ENCODE peak calls at places on chromosome 13, in nine cellular contexts. One of them, this sample, is unnamed.

GRCh38 chr13:33519561-33520479 is 234.3 kb upstream of the STARD13 start:
- DNase-seq in hepatocyte: no peak
- DNase-seq in WERI-Rb-1: no peak
- DNase-seq in activated gamma-delta T cell treated with anti-CD3 and anti-CD28 coated beads, Interleukin-2, amount 50 U/mL, for 16 hours: no peak
- DNase-seq in occipital lobe: no peak
- DNase-seq in tibial artery: no peak
- DNase-seq in neuronal stem cell: no peak
- DNase-seq in stimulated activated CD8-positive, alpha-beta memory T cell treated with anti-CD3 and anti-CD28 coated beads, Interleukin-15, amount 100 ng/mL, for 1 hour: no peak
- DNase-seq in IMR-90: peak; percentile 94
- DNase-seq in this sample: no peak

GRCh38 chr13:102983496-102983895 is 82.7 kb downstream of the SLC10A2 start:
- DNase-seq in activated gamma-delta T cell treated with anti-CD3 and anti-CD28 coated beads, Interleukin-2, amount 50 U/mL, for 16 hours: no peak
- DNase-seq in IMR-90: no peak
- DNase-seq in occipital lobe: no peak
- DNase-seq in hepatocyte: no peak
- DNase-seq in tibial artery: no peak
- DNase-seq in stimulated activated CD8-positive, alpha-beta memory T cell treated with anti-CD3 and anti-CD28 coated beads, Interleukin-15, amount 100 ng/mL, for 1 hour: no peak
- DNase-seq in WERI-Rb-1: no peak
- DNase-seq in neuronal stem cell: no peak
- DNase-seq in this sample: no peak

GRCh38 chr13:114130708-114131580 is 1.5 kb downstream of the RASA3 start:
- DNase-seq in neuronal stem cell: no peak
- DNase-seq in stimulated activated CD8-positive, alpha-beta memory T cell treated with anti-CD3 and anti-CD28 coated beads, Interleukin-15, amount 100 ng/mL, for 1 hour: no peak
- DNase-seq in WERI-Rb-1: no peak
- DNase-seq in hepatocyte: peak; percentile 57
- DNase-seq in occipital lobe: peak; percentile 66
- DNase-seq in IMR-90: peak; percentile 91
- DNase-seq in activated gamma-delta T cell treated with anti-CD3 and anti-CD28 coated beads, Interleukin-2, amount 50 U/mL, for 16 hours: no peak
- DNase-seq in tibial artery: peak; percentile 65
- DNase-seq in this sample: peak; percentile 94

GRCh38 chr13:29852464-29853054 is 2.1 kb upstream of the UBL3 start:
- DNase-seq in WERI-Rb-1: no peak
- DNase-seq in IMR-90: peak; percentile 30
- DNase-seq in occipital lobe: no peak
- DNase-seq in tibial artery: no peak
- DNase-seq in hepatocyte: no peak
- DNase-seq in activated gamma-delta T cell treated with anti-CD3 and anti-CD28 coated beads, Interleukin-2, amount 50 U/mL, for 16 hours: no peak
- DNase-seq in neuronal stem cell: no peak
- DNase-seq in stimulated activated CD8-positive, alpha-beta memory T cell treated with anti-CD3 and anti-CD28 coated beads, Interleukin-15, amount 100 ng/mL, for 1 hour: no peak
- DNase-seq in this sample: no peak

GRCh38 chr13:40599722-40600121 is 66.7 kb downstream of the FOXO1 start:
- DNase-seq in activated gamma-delta T cell treated with anti-CD3 and anti-CD28 coated beads, Interleukin-2, amount 50 U/mL, for 16 hours: no peak
- DNase-seq in hepatocyte: no peak
- DNase-seq in IMR-90: no peak
- DNase-seq in stimulated activated CD8-positive, alpha-beta memory T cell treated with anti-CD3 and anti-CD28 coated beads, Interleukin-15, amount 100 ng/mL, for 1 hour: no peak
- DNase-seq in tibial artery: no peak
- DNase-seq in occipital lobe: no peak
- DNase-seq in WERI-Rb-1: no peak
- DNase-seq in neuronal stem cell: no peak
- DNase-seq in this sample: no peak

GRCh38 chr13:101155920-101156319 is 260.4 kb downstream of the NALCN start:
- DNase-seq in occipital lobe: no peak
- DNase-seq in IMR-90: no peak
- DNase-seq in tibial artery: no peak
- DNase-seq in stimulated activated CD8-positive, alpha-beta memory T cell treated with anti-CD3 and anti-CD28 coated beads, Interleukin-15, amount 100 ng/mL, for 1 hour: no peak
- DNase-seq in neuronal stem cell: no peak
- DNase-seq in WERI-Rb-1: no peak
- DNase-seq in hepatocyte: no peak
- DNase-seq in activated gamma-delta T cell treated with anti-CD3 and anti-CD28 coated beads, Interleukin-2, amount 50 U/mL, for 16 hours: no peak
- DNase-seq in this sample: no peak

GRCh38 chr13:50161052-50161451 is 145.8 kb downstream of the KCNRG start:
- DNase-seq in hepatocyte: no peak
- DNase-seq in stimulated activated CD8-positive, alpha-beta memory T cell treated with anti-CD3 and anti-CD28 coated beads, Interleukin-15, amount 100 ng/mL, for 1 hour: no peak
- DNase-seq in neuronal stem cell: no peak
- DNase-seq in IMR-90: peak; percentile 56
- DNase-seq in tibial artery: no peak
- DNase-seq in activated gamma-delta T cell treated with anti-CD3 and anti-CD28 coated beads, Interleukin-2, amount 50 U/mL, for 16 hours: no peak
- DNase-seq in occipital lobe: no peak
- DNase-seq in WERI-Rb-1: no peak
- DNase-seq in this sample: no peak

GRCh38 chr13:70253411-70253810 is 145.2 kb upstream of the KLHL1 start:
- DNase-seq in tibial artery: no peak
- DNase-seq in occipital lobe: no peak
- DNase-seq in WERI-Rb-1: no peak
- DNase-seq in activated gamma-delta T cell treated with anti-CD3 and anti-CD28 coated beads, Interleukin-2, amount 50 U/mL, for 16 hours: no peak
- DNase-seq in neuronal stem cell: no peak
- DNase-seq in stimulated activated CD8-positive, alpha-beta memory T cell treated with anti-CD3 and anti-CD28 coated beads, Interleukin-15, amount 100 ng/mL, for 1 hour: no peak
- DNase-seq in hepatocyte: no peak
- DNase-seq in IMR-90: no peak
- DNase-seq in this sample: no peak

GRCh38 chr13:68056816-68057710 is 826.9 kb upstream of the PCDH9 start:
- DNase-seq in stimulated activated CD8-positive, alpha-beta memory T cell treated with anti-CD3 and anti-CD28 coated beads, Interleukin-15, amount 100 ng/mL, for 1 hour: no peak
- DNase-seq in hepatocyte: peak; percentile 20
- DNase-seq in IMR-90: peak; percentile 1
- DNase-seq in occipital lobe: no peak
- DNase-seq in neuronal stem cell: no peak
- DNase-seq in activated gamma-delta T cell treated with anti-CD3 and anti-CD28 coated beads, Interleukin-2, amount 50 U/mL, for 16 hours: no peak
- DNase-seq in tibial artery: no peak
- DNase-seq in WERI-Rb-1: no peak
- DNase-seq in this sample: no peak

GRCh38 chr13:114062341-114062740 is 70.1 kb downstream of the RASA3 start:
- DNase-seq in activated gamma-delta T cell treated with anti-CD3 and anti-CD28 coated beads, Interleukin-2, amount 50 U/mL, for 16 hours: no peak
- DNase-seq in IMR-90: no peak
- DNase-seq in neuronal stem cell: no peak
- DNase-seq in WERI-Rb-1: no peak
- DNase-seq in tibial artery: no peak
- DNase-seq in stimulated activated CD8-positive, alpha-beta memory T cell treated with anti-CD3 and anti-CD28 coated beads, Interleukin-15, amount 100 ng/mL, for 1 hour: no peak
- DNase-seq in hepatocyte: no peak
- DNase-seq in occipital lobe: no peak
- DNase-seq in this sample: no peak

GRCh38 chr13:33249066-33249465 is 36.5 kb downstream of the STARD13 start:
- DNase-seq in hepatocyte: no peak
- DNase-seq in WERI-Rb-1: no peak
- DNase-seq in tibial artery: no peak
- DNase-seq in activated gamma-delta T cell treated with anti-CD3 and anti-CD28 coated beads, Interleukin-2, amount 50 U/mL, for 16 hours: no peak
- DNase-seq in neuronal stem cell: no peak
- DNase-seq in occipital lobe: no peak
- DNase-seq in stimulated activated CD8-positive, alpha-beta memory T cell treated with anti-CD3 and anti-CD28 coated beads, Interleukin-15, amount 100 ng/mL, for 1 hour: no peak
- DNase-seq in IMR-90: peak; percentile 81
- DNase-seq in this sample: no peak

GRCh38 chr13:99892189-99892588 is 79.4 kb downstream of the ZIC5 start:
- DNase-seq in neuronal stem cell: peak; percentile 43
- DNase-seq in WERI-Rb-1: no peak
- DNase-seq in stimulated activated CD8-positive, alpha-beta memory T cell treated with anti-CD3 and anti-CD28 coated beads, Interleukin-15, amount 100 ng/mL, for 1 hour: no peak
- DNase-seq in occipital lobe: no peak
- DNase-seq in activated gamma-delta T cell treated with anti-CD3 and anti-CD28 coated beads, Interleukin-2, amount 50 U/mL, for 16 hours: no peak
- DNase-seq in tibial artery: no peak
- DNase-seq in hepatocyte: no peak
- DNase-seq in IMR-90: no peak
- DNase-seq in this sample: no peak

GRCh38 chr13:34114581-34114980 is 296.6 kb downstream of the RFC3 start:
- DNase-seq in tibial artery: no peak
- DNase-seq in hepatocyte: no peak
- DNase-seq in occipital lobe: no peak
- DNase-seq in IMR-90: no peak
- DNase-seq in activated gamma-delta T cell treated with anti-CD3 and anti-CD28 coated beads, Interleukin-2, amount 50 U/mL, for 16 hours: no peak
- DNase-seq in neuronal stem cell: no peak
- DNase-seq in WERI-Rb-1: no peak
- DNase-seq in stimulated activated CD8-positive, alpha-beta memory T cell treated with anti-CD3 and anti-CD28 coated beads, Interleukin-15, amount 100 ng/mL, for 1 hour: no peak
- DNase-seq in this sample: no peak

GRCh38 chr13:32657309-32657708 is 71.1 kb downstream of the PDS5B start:
- DNase-seq in tibial artery: no peak
- DNase-seq in activated gamma-delta T cell treated with anti-CD3 and anti-CD28 coated beads, Interleukin-2, amount 50 U/mL, for 16 hours: no peak
- DNase-seq in IMR-90: no peak
- DNase-seq in stimulated activated CD8-positive, alpha-beta memory T cell treated with anti-CD3 and anti-CD28 coated beads, Interleukin-15, amount 100 ng/mL, for 1 hour: no peak
- DNase-seq in neuronal stem cell: no peak
- DNase-seq in hepatocyte: no peak
- DNase-seq in WERI-Rb-1: no peak
- DNase-seq in occipital lobe: no peak
- DNase-seq in this sample: no peak

GRCh38 chr13:104006625-104007061 is 940.4 kb upstream of the SLC10A2 start:
- DNase-seq in occipital lobe: no peak
- DNase-seq in neuronal stem cell: no peak
- DNase-seq in stimulated activated CD8-positive, alpha-beta memory T cell treated with anti-CD3 and anti-CD28 coated beads, Interleukin-15, amount 100 ng/mL, for 1 hour: no peak
- DNase-seq in IMR-90: peak; percentile 50
- DNase-seq in WERI-Rb-1: peak; percentile 74
- DNase-seq in activated gamma-delta T cell treated with anti-CD3 and anti-CD28 coated beads, Interleukin-2, amount 50 U/mL, for 16 hours: no peak
- DNase-seq in hepatocyte: no peak
- DNase-seq in tibial artery: no peak
- DNase-seq in this sample: no peak

GRCh38 chr13:113106666-113107065 is 1.1 kb downstream of the F7 start:
- DNase-seq in neuronal stem cell: no peak
- DNase-seq in occipital lobe: no peak
- DNase-seq in activated gamma-delta T cell treated with anti-CD3 and anti-CD28 coated beads, Interleukin-2, amount 50 U/mL, for 16 hours: no peak
- DNase-seq in tibial artery: no peak
- DNase-seq in hepatocyte: no peak
- DNase-seq in stimulated activated CD8-positive, alpha-beta memory T cell treated with anti-CD3 and anti-CD28 coated beads, Interleukin-15, amount 100 ng/mL, for 1 hour: no peak
- DNase-seq in IMR-90: no peak
- DNase-seq in WERI-Rb-1: no peak
- DNase-seq in this sample: no peak

GRCh38 chr13:30880756-30881155 is 25.3 kb upstream of the MEDAG start:
- DNase-seq in occipital lobe: no peak
- DNase-seq in IMR-90: peak; percentile 97
- DNase-seq in hepatocyte: peak; percentile 57
- DNase-seq in tibial artery: peak; percentile 70
- DNase-seq in neuronal stem cell: no peak
- DNase-seq in activated gamma-delta T cell treated with anti-CD3 and anti-CD28 coated beads, Interleukin-2, amount 50 U/mL, for 16 hours: no peak
- DNase-seq in stimulated activated CD8-positive, alpha-beta memory T cell treated with anti-CD3 and anti-CD28 coated beads, Interleukin-15, amount 100 ng/mL, for 1 hour: no peak
- DNase-seq in WERI-Rb-1: no peak
- DNase-seq in this sample: peak; percentile 69

GRCh38 chr13:48457578-48458242 is 44.8 kb upstream of the LPAR6 start:
- DNase-seq in neuronal stem cell: no peak
- DNase-seq in occipital lobe: no peak
- DNase-seq in stimulated activated CD8-positive, alpha-beta memory T cell treated with anti-CD3 and anti-CD28 coated beads, Interleukin-15, amount 100 ng/mL, for 1 hour: no peak
- DNase-seq in activated gamma-delta T cell treated with anti-CD3 and anti-CD28 coated beads, Interleukin-2, amount 50 U/mL, for 16 hours: no peak
- DNase-seq in hepatocyte: no peak
- DNase-seq in tibial artery: no peak
- DNase-seq in WERI-Rb-1: no peak
- DNase-seq in IMR-90: no peak
- DNase-seq in this sample: no peak

GRCh38 chr13:94860981-94861407 is 148.6 kb upstream of the SOX21 start:
- DNase-seq in tibial artery: peak; percentile 44
- DNase-seq in neuronal stem cell: no peak
- DNase-seq in activated gamma-delta T cell treated with anti-CD3 and anti-CD28 coated beads, Interleukin-2, amount 50 U/mL, for 16 hours: no peak
- DNase-seq in stimulated activated CD8-positive, alpha-beta memory T cell treated with anti-CD3 and anti-CD28 coated beads, Interleukin-15, amount 100 ng/mL, for 1 hour: no peak
- DNase-seq in hepatocyte: no peak
- DNase-seq in IMR-90: peak; percentile 13
- DNase-seq in occipital lobe: no peak
- DNase-seq in WERI-Rb-1: no peak
- DNase-seq in this sample: no peak

GRCh38 chr13:50801087-50801931 is 42.2 kb downstream of the DLEU7 start:
- DNase-seq in activated gamma-delta T cell treated with anti-CD3 and anti-CD28 coated beads, Interleukin-2, amount 50 U/mL, for 16 hours: peak; percentile 47
- DNase-seq in WERI-Rb-1: peak; percentile 38
- DNase-seq in tibial artery: peak; percentile 37
- DNase-seq in stimulated activated CD8-positive, alpha-beta memory T cell treated with anti-CD3 and anti-CD28 coated beads, Interleukin-15, amount 100 ng/mL, for 1 hour: peak; percentile 43
- DNase-seq in neuronal stem cell: peak; percentile 76
- DNase-seq in IMR-90: peak; percentile 72
- DNase-seq in hepatocyte: peak; percentile 80
- DNase-seq in occipital lobe: peak; percentile 13
- DNase-seq in this sample: peak; percentile 70

GRCh38 chr13:100636004-100636403 is 38.6 kb downstream of the TMTC4 start:
- DNase-seq in IMR-90: no peak
- DNase-seq in stimulated activated CD8-positive, alpha-beta memory T cell treated with anti-CD3 and anti-CD28 coated beads, Interleukin-15, amount 100 ng/mL, for 1 hour: no peak
- DNase-seq in activated gamma-delta T cell treated with anti-CD3 and anti-CD28 coated beads, Interleukin-2, amount 50 U/mL, for 16 hours: no peak
- DNase-seq in tibial artery: no peak
- DNase-seq in neuronal stem cell: no peak
- DNase-seq in hepatocyte: no peak
- DNase-seq in occipital lobe: no peak
- DNase-seq in WERI-Rb-1: no peak
- DNase-seq in this sample: no peak

GRCh38 chr13:19059016-19059780 is 122.4 kb downstream of the TUBA3C start:
- DNase-seq in stimulated activated CD8-positive, alpha-beta memory T cell treated with anti-CD3 and anti-CD28 coated beads, Interleukin-15, amount 100 ng/mL, for 1 hour: no peak
- DNase-seq in occipital lobe: no peak
- DNase-seq in activated gamma-delta T cell treated with anti-CD3 and anti-CD28 coated beads, Interleukin-2, amount 50 U/mL, for 16 hours: no peak
- DNase-seq in hepatocyte: no peak
- DNase-seq in IMR-90: no peak
- DNase-seq in tibial artery: no peak
- DNase-seq in WERI-Rb-1: no peak
- DNase-seq in neuronal stem cell: no peak
- DNase-seq in this sample: no peak

GRCh38 chr13:46896346-46897138 is at the start of gene HTR2A:
- DNase-seq in activated gamma-delta T cell treated with anti-CD3 and anti-CD28 coated beads, Interleukin-2, amount 50 U/mL, for 16 hours: no peak
- DNase-seq in hepatocyte: peak; percentile 14
- DNase-seq in stimulated activated CD8-positive, alpha-beta memory T cell treated with anti-CD3 and anti-CD28 coated beads, Interleukin-15, amount 100 ng/mL, for 1 hour: no peak
- DNase-seq in tibial artery: peak; percentile 57
- DNase-seq in IMR-90: peak; percentile 17
- DNase-seq in neuronal stem cell: no peak
- DNase-seq in occipital lobe: peak; percentile 38
- DNase-seq in WERI-Rb-1: no peak
- DNase-seq in this sample: no peak

GRCh38 chr13:50400035-50400726 is 384.9 kb downstream of the KCNRG start:
- DNase-seq in neuronal stem cell: no peak
- DNase-seq in occipital lobe: peak; percentile 28
- DNase-seq in stimulated activated CD8-positive, alpha-beta memory T cell treated with anti-CD3 and anti-CD28 coated beads, Interleukin-15, amount 100 ng/mL, for 1 hour: no peak
- DNase-seq in WERI-Rb-1: no peak
- DNase-seq in tibial artery: no peak
- DNase-seq in hepatocyte: no peak
- DNase-seq in IMR-90: peak; percentile 15
- DNase-seq in activated gamma-delta T cell treated with anti-CD3 and anti-CD28 coated beads, Interleukin-2, amount 50 U/mL, for 16 hours: no peak
- DNase-seq in this sample: no peak

GRCh38 chr13:47858678-47859050 is 142.4 kb downstream of the SUCLA2 start:
- DNase-seq in hepatocyte: peak; percentile 13
- DNase-seq in stimulated activated CD8-positive, alpha-beta memory T cell treated with anti-CD3 and anti-CD28 coated beads, Interleukin-15, amount 100 ng/mL, for 1 hour: no peak
- DNase-seq in tibial artery: no peak
- DNase-seq in occipital lobe: no peak
- DNase-seq in IMR-90: peak; percentile 64
- DNase-seq in neuronal stem cell: no peak
- DNase-seq in WERI-Rb-1: peak; percentile 22
- DNase-seq in activated gamma-delta T cell treated with anti-CD3 and anti-CD28 coated beads, Interleukin-2, amount 50 U/mL, for 16 hours: no peak
- DNase-seq in this sample: no peak

GRCh38 chr13:35927554-35927953 is 203.6 kb downstream of the DCLK1 start:
- DNase-seq in neuronal stem cell: no peak
- DNase-seq in IMR-90: peak; percentile 97
- DNase-seq in hepatocyte: peak; percentile 67
- DNase-seq in tibial artery: no peak
- DNase-seq in occipital lobe: no peak
- DNase-seq in stimulated activated CD8-positive, alpha-beta memory T cell treated with anti-CD3 and anti-CD28 coated beads, Interleukin-15, amount 100 ng/mL, for 1 hour: no peak
- DNase-seq in WERI-Rb-1: no peak
- DNase-seq in activated gamma-delta T cell treated with anti-CD3 and anti-CD28 coated beads, Interleukin-2, amount 50 U/mL, for 16 hours: no peak
- DNase-seq in this sample: peak; percentile 73

GRCh38 chr13:57582032-57582431 is 49.5 kb upstream of the PCDH17 start:
- DNase-seq in tibial artery: no peak
- DNase-seq in IMR-90: no peak
- DNase-seq in hepatocyte: no peak
- DNase-seq in stimulated activated CD8-positive, alpha-beta memory T cell treated with anti-CD3 and anti-CD28 coated beads, Interleukin-15, amount 100 ng/mL, for 1 hour: no peak
- DNase-seq in occipital lobe: no peak
- DNase-seq in activated gamma-delta T cell treated with anti-CD3 and anti-CD28 coated beads, Interleukin-2, amount 50 U/mL, for 16 hours: no peak
- DNase-seq in neuronal stem cell: no peak
- DNase-seq in WERI-Rb-1: peak; percentile 5
- DNase-seq in this sample: peak; percentile 58

GRCh38 chr13:25085125-25085742 is 10.7 kb upstream of the PABPC3 start:
- DNase-seq in WERI-Rb-1: peak; percentile 90
- DNase-seq in stimulated activated CD8-positive, alpha-beta memory T cell treated with anti-CD3 and anti-CD28 coated beads, Interleukin-15, amount 100 ng/mL, for 1 hour: no peak
- DNase-seq in activated gamma-delta T cell treated with anti-CD3 and anti-CD28 coated beads, Interleukin-2, amount 50 U/mL, for 16 hours: no peak
- DNase-seq in neuronal stem cell: peak; percentile 17
- DNase-seq in hepatocyte: peak; percentile 69
- DNase-seq in tibial artery: no peak
- DNase-seq in occipital lobe: peak; percentile 53
- DNase-seq in IMR-90: peak; percentile 26
- DNase-seq in this sample: no peak

GRCh38 chr13:46207828-46208227 is 3.9 kb upstream of the LRRC63 start:
- DNase-seq in stimulated activated CD8-positive, alpha-beta memory T cell treated with anti-CD3 and anti-CD28 coated beads, Interleukin-15, amount 100 ng/mL, for 1 hour: no peak
- DNase-seq in WERI-Rb-1: no peak
- DNase-seq in neuronal stem cell: no peak
- DNase-seq in hepatocyte: no peak
- DNase-seq in occipital lobe: no peak
- DNase-seq in activated gamma-delta T cell treated with anti-CD3 and anti-CD28 coated beads, Interleukin-2, amount 50 U/mL, for 16 hours: no peak
- DNase-seq in IMR-90: no peak
- DNase-seq in tibial artery: no peak
- DNase-seq in this sample: no peak

GRCh38 chr13:111431241-111431640 is 110.8 kb downstream of the TEX29 start:
- DNase-seq in IMR-90: no peak
- DNase-seq in neuronal stem cell: no peak
- DNase-seq in occipital lobe: no peak
- DNase-seq in stimulated activated CD8-positive, alpha-beta memory T cell treated with anti-CD3 and anti-CD28 coated beads, Interleukin-15, amount 100 ng/mL, for 1 hour: no peak
- DNase-seq in hepatocyte: no peak
- DNase-seq in tibial artery: no peak
- DNase-seq in WERI-Rb-1: no peak
- DNase-seq in activated gamma-delta T cell treated with anti-CD3 and anti-CD28 coated beads, Interleukin-2, amount 50 U/mL, for 16 hours: no peak
- DNase-seq in this sample: no peak

GRCh38 chr13:93226065-93226622 is 463 bp upstream of the GPC6 start:
- DNase-seq in neuronal stem cell: peak; percentile 47
- DNase-seq in activated gamma-delta T cell treated with anti-CD3 and anti-CD28 coated beads, Interleukin-2, amount 50 U/mL, for 16 hours: no peak
- DNase-seq in IMR-90: no peak
- DNase-seq in occipital lobe: no peak
- DNase-seq in WERI-Rb-1: no peak
- DNase-seq in stimulated activated CD8-positive, alpha-beta memory T cell treated with anti-CD3 and anti-CD28 coated beads, Interleukin-15, amount 100 ng/mL, for 1 hour: no peak
- DNase-seq in tibial artery: no peak
- DNase-seq in hepatocyte: no peak
- DNase-seq in this sample: no peak